ENCODE peak calls at places on chromosomes 12 and 14, in four cellular contexts. One of them, this sample, is unnamed. For H3K4me1, the result is how much of the 10 kb centered on the place peaks cover.

GRCh38 chr12:88643685-88644084 is 63.4 kb upstream of the KITLG start:
- DNase-seq in upper lobe of right lung: no peak
- DNase-seq in endothelial cell of umbilical vein: no peak
- DNase-seq in uterus: no peak
- DNase-seq in this sample: no peak

GRCh38 chr14:68814376-68815287 is 21.8 kb upstream of the ZFP36L1 start:
- DNase-seq in endothelial cell of umbilical vein: peak
- DNase-seq in uterus: peak
- DNase-seq in upper lobe of right lung: no peak
- DNase-seq in this sample: no peak

GRCh38 chr12:53989227-53990113 is 4.5 kb downstream of the HOXC10 start:
- DNase-seq in upper lobe of right lung: no peak
- DNase-seq in endothelial cell of umbilical vein: peak
- DNase-seq in uterus: no peak
- DNase-seq in this sample: peak

GRCh38 chr12:123905319-123905925 is 67.2 kb downstream of the CCDC92 start:
- DNase-seq in endothelial cell of umbilical vein: peak
- DNase-seq in upper lobe of right lung: no peak
- DNase-seq in uterus: peak
- DNase-seq in this sample: peak

GRCh38 chr14:59438148-59438766 is 26.9 kb downstream of the GPR135 start:
- DNase-seq in uterus: no peak
- DNase-seq in endothelial cell of umbilical vein: peak
- DNase-seq in upper lobe of right lung: no peak
- DNase-seq in this sample: peak

GRCh38 chr12:2183556-2184541 is 131.1 kb downstream of the CACNA1C start:
- DNase-seq in endothelial cell of umbilical vein: no peak
- DNase-seq in upper lobe of right lung: no peak
- DNase-seq in uterus: peak
- DNase-seq in this sample: no peak

GRCh38 chr14:21255385-21256101 is 13.7 kb downstream of the HNRNPC start:
- DNase-seq in endothelial cell of umbilical vein: peak
- DNase-seq in uterus: no peak
- DNase-seq in upper lobe of right lung: no peak
- DNase-seq in this sample: no peak

GRCh38 chr14:69845787-69846186 is 33.4 kb upstream of the SMOC1 start:
- DNase-seq in upper lobe of right lung: no peak
- DNase-seq in endothelial cell of umbilical vein: no peak
- DNase-seq in uterus: no peak
- DNase-seq in this sample: no peak

GRCh38 chr14:103001226-103001625 is 56.1 kb downstream of the CDC42BPB start:
- DNase-seq in uterus: no peak
- DNase-seq in endothelial cell of umbilical vein: no peak
- DNase-seq in upper lobe of right lung: no peak
- DNase-seq in this sample: no peak

GRCh38 chr14:20836668-20837338 is 34.2 kb upstream of the RNASE1 start:
- DNase-seq in endothelial cell of umbilical vein: peak
- DNase-seq in uterus: no peak
- DNase-seq in upper lobe of right lung: no peak
- DNase-seq in this sample: no peak

GRCh38 chr12:56029666-56030293 is 8.9 kb downstream of the IKZF4 start:
- DNase-seq in endothelial cell of umbilical vein: peak
- DNase-seq in upper lobe of right lung: no peak
- DNase-seq in uterus: peak
- DNase-seq in this sample: peak

GRCh38 chr14:92785601-92786426 is 8.3 kb upstream of the GOLGA5 start:
- DNase-seq in endothelial cell of umbilical vein: peak
- DNase-seq in upper lobe of right lung: no peak
- DNase-seq in uterus: peak
- DNase-seq in this sample: peak

GRCh38 chr12:112996501-112996900 is 18.2 kb downstream of the OAS2 start:
- DNase-seq in uterus: no peak
- DNase-seq in endothelial cell of umbilical vein: no peak
- DNase-seq in upper lobe of right lung: no peak
- DNase-seq in this sample: no peak

GRCh38 chr14:45377201-45377600 is 124.2 kb upstream of the MIS18BP1 start:
- DNase-seq in uterus: no peak
- DNase-seq in endothelial cell of umbilical vein: no peak
- DNase-seq in upper lobe of right lung: no peak
- DNase-seq in this sample: no peak

GRCh38 chr14:61334197-61334701 is 12.9 kb downstream of the PRKCH start:
- DNase-seq in endothelial cell of umbilical vein: peak
- DNase-seq in upper lobe of right lung: no peak
- DNase-seq in uterus: no peak
- DNase-seq in this sample: no peak

GRCh38 chr14:61330511-61330910 is 9.1 kb downstream of the PRKCH start:
- DNase-seq in uterus: no peak
- DNase-seq in upper lobe of right lung: no peak
- DNase-seq in endothelial cell of umbilical vein: no peak
- DNase-seq in this sample: no peak

GRCh38 chr14:61332658-61333029 is 11.3 kb downstream of the PRKCH start:
- DNase-seq in upper lobe of right lung: no peak
- DNase-seq in uterus: no peak
- DNase-seq in endothelial cell of umbilical vein: no peak
- DNase-seq in this sample: no peak

GRCh38 chr14:61329478-61330051 is 8.2 kb downstream of the PRKCH start:
- DNase-seq in uterus: no peak
- DNase-seq in upper lobe of right lung: no peak
- DNase-seq in endothelial cell of umbilical vein: no peak
- DNase-seq in this sample: no peak

GRCh38 chr14:61331992-61332657 is 10.7 kb downstream of the PRKCH start:
- DNase-seq in uterus: no peak
- DNase-seq in upper lobe of right lung: no peak
- DNase-seq in endothelial cell of umbilical vein: no peak
- DNase-seq in this sample: no peak
- H3K4me1 ChIP-seq in uterus: under half
- H3K4me1 ChIP-seq in upper lobe of right lung: under half
- H3K4me1 ChIP-seq in endothelial cell of umbilical vein: half or more
- H3K4me1 ChIP-seq in this sample: under half

DNA sequence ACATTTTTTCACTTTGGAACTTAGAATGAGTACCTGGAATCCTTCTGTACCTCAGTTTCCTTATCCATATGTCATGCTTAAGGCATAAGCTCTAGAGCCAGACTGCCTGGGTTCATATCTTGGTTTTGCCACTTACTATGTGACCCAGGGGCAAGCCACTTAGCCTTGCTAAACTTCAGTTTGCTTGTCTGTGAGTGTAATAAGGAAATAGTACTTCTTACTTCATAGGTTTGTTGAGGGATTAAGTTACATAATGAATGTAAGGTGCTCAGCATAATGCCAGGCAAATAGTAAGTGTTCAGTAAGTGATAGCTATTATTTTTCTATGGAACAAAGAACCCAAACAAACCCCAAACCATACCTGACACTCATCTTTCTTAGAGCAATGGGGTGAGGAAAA is 225.1 kb downstream of the BCAT1 start:
- DNase-seq in upper lobe of right lung: no peak
- DNase-seq in uterus: no peak
- DNase-seq in endothelial cell of umbilical vein: no peak
- DNase-seq in this sample: no peak
- H3K4me1 ChIP-seq in upper lobe of right lung: under half
- H3K4me1 ChIP-seq in uterus: under half
- H3K4me1 ChIP-seq in endothelial cell of umbilical vein: under half
- H3K4me1 ChIP-seq in this sample: under half

GRCh38 chr14:99271288-99271941 is 582 bp downstream of the BCL11B start:
- DNase-seq in endothelial cell of umbilical vein: no peak
- DNase-seq in uterus: no peak
- DNase-seq in upper lobe of right lung: no peak
- DNase-seq in this sample: no peak
- H3K4me1 ChIP-seq in endothelial cell of umbilical vein: under half
- H3K4me1 ChIP-seq in uterus: under half
- H3K4me1 ChIP-seq in upper lobe of right lung: under half
- H3K4me1 ChIP-seq in this sample: under half

DNA sequence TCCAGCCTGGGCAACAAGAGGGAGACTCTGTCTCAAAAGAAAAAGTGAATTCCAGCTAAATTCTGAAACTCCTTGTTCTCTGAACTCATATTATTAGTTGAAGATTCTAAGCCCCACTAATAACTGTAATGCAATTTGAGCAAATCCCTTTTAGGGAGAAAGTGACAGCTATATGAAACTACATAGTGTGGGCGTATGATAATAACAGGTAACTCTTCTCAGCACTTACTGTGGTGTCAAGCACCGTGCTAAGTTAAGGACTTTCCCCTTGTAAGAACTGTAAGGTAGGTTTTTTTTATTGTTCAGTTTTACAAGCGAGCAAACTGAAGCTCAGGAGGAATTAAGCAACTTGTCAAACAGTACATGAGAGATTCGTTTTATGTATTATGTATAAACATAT is 5.4 kb downstream of the ANKRD13A start:
- DNase-seq in uterus: no peak
- DNase-seq in upper lobe of right lung: no peak
- DNase-seq in endothelial cell of umbilical vein: no peak
- DNase-seq in this sample: no peak
- H3K4me1 ChIP-seq in uterus: under half
- H3K4me1 ChIP-seq in upper lobe of right lung: under half
- H3K4me1 ChIP-seq in endothelial cell of umbilical vein: under half
- H3K4me1 ChIP-seq in this sample: under half

DNA sequence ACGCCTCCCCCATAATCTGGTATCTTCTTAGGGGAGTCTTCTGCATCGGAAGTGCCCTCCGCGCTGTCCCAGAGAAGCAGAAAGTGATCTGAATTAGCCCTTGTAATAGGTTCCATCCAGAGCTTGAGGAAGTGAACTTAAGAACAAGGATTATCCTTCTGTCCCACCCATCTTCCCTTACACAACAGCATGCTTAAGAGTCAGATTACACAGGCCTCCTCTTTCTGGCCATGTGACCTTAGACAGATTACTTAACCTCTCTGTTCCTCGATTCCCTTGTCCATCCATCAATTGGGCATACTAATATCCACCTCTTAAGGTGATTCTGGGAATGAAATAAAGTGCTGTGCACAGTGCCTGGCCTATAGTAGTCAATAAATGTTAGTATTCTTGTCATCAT is 11.4 kb downstream of the CABP1 start:
- DNase-seq in upper lobe of right lung: no peak
- DNase-seq in uterus: no peak
- DNase-seq in endothelial cell of umbilical vein: no peak
- DNase-seq in this sample: no peak
- H3K4me1 ChIP-seq in upper lobe of right lung: under half
- H3K4me1 ChIP-seq in uterus: under half
- H3K4me1 ChIP-seq in endothelial cell of umbilical vein: under half
- H3K4me1 ChIP-seq in this sample: under half

DNA sequence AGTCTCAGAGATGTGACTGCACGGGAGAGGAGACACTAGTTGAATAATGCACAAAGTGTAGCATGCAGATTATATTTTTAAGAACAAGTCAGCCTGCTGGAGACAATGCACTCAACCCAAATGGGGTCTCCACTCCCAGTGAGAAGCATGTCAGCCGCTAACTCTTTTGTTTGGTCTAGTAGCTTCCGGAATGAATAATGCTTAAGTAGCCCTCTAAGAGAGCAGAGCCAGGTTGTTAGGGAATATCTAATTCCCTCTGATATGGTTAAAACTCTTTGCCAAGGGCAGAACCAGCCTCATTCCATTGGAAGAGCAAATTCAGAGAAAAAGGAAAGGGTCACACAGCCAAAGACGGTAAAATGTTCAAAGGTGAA is 80.4 kb downstream of the DAD1 start:
- DNase-seq in uterus: no peak
- DNase-seq in endothelial cell of umbilical vein: no peak
- DNase-seq in upper lobe of right lung: no peak
- DNase-seq in this sample: no peak
- H3K4me1 ChIP-seq in uterus: under half
- H3K4me1 ChIP-seq in endothelial cell of umbilical vein: under half
- H3K4me1 ChIP-seq in upper lobe of right lung: under half
- H3K4me1 ChIP-seq in this sample: under half

GRCh38 chr12:107523760-107524558 is 161.6 kb upstream of the PWP1 start:
- DNase-seq in endothelial cell of umbilical vein: no peak
- DNase-seq in uterus: no peak
- DNase-seq in upper lobe of right lung: no peak
- DNase-seq in this sample: no peak

GRCh38 chr12:107525063-107525718 is 160.4 kb upstream of the PWP1 start:
- DNase-seq in upper lobe of right lung: no peak
- DNase-seq in uterus: no peak
- DNase-seq in endothelial cell of umbilical vein: no peak
- DNase-seq in this sample: no peak

GRCh38 chr12:107521826-107522355 is 163.7 kb upstream of the PWP1 start:
- DNase-seq in uterus: no peak
- DNase-seq in endothelial cell of umbilical vein: no peak
- DNase-seq in upper lobe of right lung: no peak
- DNase-seq in this sample: no peak

GRCh38 chr12:107519906-107520859 is 165.4 kb upstream of the PWP1 start:
- DNase-seq in endothelial cell of umbilical vein: no peak
- DNase-seq in upper lobe of right lung: no peak
- DNase-seq in uterus: no peak
- DNase-seq in this sample: no peak

GRCh38 chr12:107522692-107523477 is 162.7 kb upstream of the PWP1 start:
- DNase-seq in uterus: no peak
- DNase-seq in endothelial cell of umbilical vein: no peak
- DNase-seq in upper lobe of right lung: no peak
- DNase-seq in this sample: no peak
- H3K4me1 ChIP-seq in uterus: under half
- H3K4me1 ChIP-seq in endothelial cell of umbilical vein: under half
- H3K4me1 ChIP-seq in upper lobe of right lung: under half
- H3K4me1 ChIP-seq in this sample: under half

GRCh38 chr14:87785868-87786267 is 207.1 kb downstream of the GALC start:
- DNase-seq in upper lobe of right lung: no peak
- DNase-seq in endothelial cell of umbilical vein: no peak
- DNase-seq in uterus: no peak
- DNase-seq in this sample: no peak
- H3K4me1 ChIP-seq in upper lobe of right lung: under half
- H3K4me1 ChIP-seq in endothelial cell of umbilical vein: under half
- H3K4me1 ChIP-seq in uterus: under half
- H3K4me1 ChIP-seq in this sample: under half

GRCh38 chr12:84043355-84043754 is 869.2 kb downstream of the SLC6A15 start:
- DNase-seq in uterus: no peak
- DNase-seq in upper lobe of right lung: no peak
- DNase-seq in endothelial cell of umbilical vein: no peak
- DNase-seq in this sample: no peak
- H3K4me1 ChIP-seq in uterus: under half
- H3K4me1 ChIP-seq in upper lobe of right lung: under half
- H3K4me1 ChIP-seq in endothelial cell of umbilical vein: under half
- H3K4me1 ChIP-seq in this sample: under half